ENCODE peak calls at places on chromosomes 7 and 10, in ten cellular contexts. B is iris pigment epithelial cell; W is NCI-H2171 treated with DMSO at 0.1 percent for 48 hours; R is activated CD8-positive, alpha-beta memory T cell treated with anti-CD3 and anti-CD28 coated beads for 4 hours; K is AG20443; A is epithelial cell of esophagus; I is T-helper 9 cell; J is putamen; N is stimulated activated naive B cell treated with anti-CD40 and anti-IgM and Interleukin-4, amounts not matched to agents 10 μg/mL and 1 μg/mL and 100 μg/mL, for 72 hours; X is activated CD8-positive, alpha-beta T cell treated with anti-CD3 and anti-CD28 coated beads for 36 hours. D is an unnamed sample.
A peak's percentile ranks its signal among the peaks of the same experiment; 100 is the strongest.

GRCh38 chr10:21184984-21185383 is 287.9 kb upstream of the NEBL start:
- DNase-seq in N (no peak), R (no peak), W (no peak), J (no peak), B (no peak), I (no peak), K (no peak), X (no peak), A (no peak), D (no peak)

GRCh38 chr7:155918720-155919399 is 106.6 kb upstream of the SHH start:
- DNase-seq in N (no peak), J (no peak), X (no peak), W (no peak), B (peak; percentile 93), I (no peak), R (no peak), K (no peak), A (peak; percentile 94), D (peak; percentile 47)

GRCh38 chr10:97861351-97861750 is 11.7 kb downstream of the GOLGA7B start:
- DNase-seq in X (peak; percentile 26), R (no peak), N (no peak), B (peak; percentile 53), K (peak; percentile 85), A (peak; percentile 85), J (peak; percentile 61), W (no peak), I (no peak), D (no peak)

GRCh38 chr7:51158742-51159441 is 157.7 kb downstream of the COBL start:
- DNase-seq in N (no peak), J (no peak), R (no peak), A (no peak), B (no peak), K (no peak), X (no peak), W (no peak), I (no peak), D (no peak)

GRCh38 chr7:131004371-131004770 is 270.4 kb upstream of the KLF14 start:
- DNase-seq in X (no peak), K (no peak), A (no peak), J (no peak), I (no peak), W (no peak), B (no peak), N (no peak), R (no peak), D (no peak)

GRCh38 chr7:44735403-44736165 is 13.1 kb upstream of the ZMIZ2 start:
- DNase-seq in R (no peak), A (peak; percentile 96), I (no peak), J (no peak), N (peak; percentile 44), K (peak; percentile 62), W (no peak), B (peak; percentile 98), X (peak; percentile 80), D (no peak)

GRCh38 chr10:19576576-19576975 is 239.7 kb upstream of the PLXDC2 start:
- DNase-seq in A (no peak), B (peak; percentile 17), N (no peak), I (no peak), J (no peak), W (no peak), K (no peak), X (no peak), R (no peak), D (no peak)

GRCh38 chr7:43112941-43113621 is 634 bp downstream of the HECW1 start:
- DNase-seq in W (no peak), B (peak; percentile 34), K (peak; percentile 78), I (no peak), A (peak; percentile 48), R (no peak), X (no peak), N (no peak), J (no peak), D (peak; percentile 34)

GRCh38 chr7:138875794-138876193 is 77.8 kb upstream of the ATP6V0A4 start:
- DNase-seq in X (peak; percentile 84), R (peak; percentile 31), A (peak; percentile 94), J (no peak), B (peak; percentile 93), K (peak; percentile 49), N (no peak), W (no peak), I (peak; percentile 31), D (no peak)

GRCh38 chr7:17822557-17823173 is 117.6 kb downstream of the SNX13 start:
- DNase-seq in J (no peak), K (no peak), R (no peak), X (no peak), N (no peak), B (no peak), W (peak; percentile 77), I (no peak), A (no peak), D (no peak)

GRCh38 chr7:132115028-132115427 is 461.2 kb downstream of the PLXNA4 start:
- DNase-seq in A (no peak), K (no peak), R (no peak), B (no peak), X (no peak), J (no peak), W (no peak), I (no peak), N (no peak), D (no peak)

GRCh38 chr7:87413951-87414381 is 61.5 kb downstream of the ABCB4 start:
- DNase-seq in B (peak; percentile 83), A (peak; percentile 84), J (no peak), R (no peak), N (no peak), W (no peak), I (no peak), X (no peak), K (peak; percentile 54), D (no peak)